ENCODE peak calls at places on chromosome 7, in nine cellular contexts. H is COR-L47; D is CD14-positive monocyte; P is activated CD4-positive, alpha-beta T cell treated with anti-CD3 and anti-CD28 coated beads, Interleukin-2, amount 50 U/mL, for 24 hours; E is brain microvascular endothelial cell; M is substantia nigra; O is naive thymus-derived CD8-positive, alpha-beta T cell; W is kidney tubule cell; R is tibial artery. C is an unnamed sample.
A peak's percentile ranks its signal among the peaks of the same experiment; 100 is the strongest.

GRCh38 chr7:149457766-149458165 is 3.1 kb downstream of the ZNF777 start:
- DNase-seq in D (no peak), H (no peak), P (no peak), R (no peak), W (no peak), O (no peak), E (no peak), M (no peak), C (no peak)

GRCh38 chr7:140977351-140978140 is 37.2 kb downstream of the MRPS33 start:
- DNase-seq in M (no peak), W (no peak), P (no peak), E (no peak), R (no peak), H (no peak), D (no peak), O (no peak), C (no peak)

GRCh38 chr7:116025098-116025809 is 5.3 kb downstream of the TFEC start:
- DNase-seq in W (peak; percentile 82), O (no peak), R (no peak), M (no peak), D (peak; percentile 60), E (peak; percentile 56), P (no peak), H (no peak), C (no peak)

GRCh38 chr7:15687645-15688025 is 1.2 kb upstream of the MEOX2 start:
- DNase-seq in E (no peak), O (no peak), M (no peak), D (no peak), P (no peak), H (no peak), R (peak; percentile 41), W (no peak), C (no peak)

GRCh38 chr7:13980474-13980873 is 9.0 kb downstream of the ETV1 start:
- DNase-seq in W (no peak), E (no peak), R (no peak), H (no peak), P (no peak), D (no peak), O (no peak), M (no peak), C (no peak)

GRCh38 chr7:158650821-158651225 is 53.8 kb downstream of the NCAPG2 start:
- DNase-seq in E (peak; percentile 79), R (no peak), D (no peak), P (no peak), W (no peak), H (no peak), M (no peak), O (no peak), C (no peak)

GRCh38 chr7:4151926-4152549 is 530.1 kb upstream of the FOXK1 start:
- DNase-seq in H (peak; percentile 24), W (no peak), R (peak; percentile 47), M (no peak), E (no peak), D (no peak), P (no peak), O (no peak), C (no peak)

GRCh38 chr7:91034459-91035368 is 229.5 kb upstream of the FZD1 start:
- DNase-seq in E (peak; percentile 56), H (peak; percentile 84), P (no peak), R (peak; percentile 60), W (peak; percentile 60), D (no peak), O (no peak), M (no peak), C (peak; percentile 74)

C was measured in thyroid gland.